ENCODE peak calls at places on chromosomes 2 and 18, in eight cellular contexts. P, A, C, J, D, I, N and W are unnamed samples. For H3K36me3, the result is how much of the 10 kb centered on the place peaks cover.

GRCh38 chr18:22872894-22873537 is 60.1 kb upstream of the RBBP8 start:
- DNase-seq in P (no peak), A (no peak), C (no peak), J (no peak), D (no peak), I (no peak), N (peak), W (no peak)

GRCh38 chr2:18410543-18410942 is 149.9 kb downstream of the RDH14 start:
- DNase-seq in P (no peak), A (no peak), C (no peak), J (no peak), D (no peak), I (no peak), N (no peak), W (no peak)

GRCh38 chr18:9069482-9070059 is 32.9 kb upstream of the NDUFV2 start:
- DNase-seq in P (no peak), A (no peak), C (no peak), J (no peak), D (no peak), I (no peak), N (no peak), W (no peak)

GRCh38 chr2:69742170-69742952 is 427 bp downstream of the ANXA4 start:
- DNase-seq in P (peak), A (no peak), C (no peak), J (peak), D (peak), I (no peak), N (no peak), W (no peak)

GRCh38 chr18:49304746-49305145 is 155.7 kb downstream of the DYM start:
- DNase-seq in P (no peak), A (no peak), C (no peak), J (no peak), D (no peak), I (no peak), N (no peak), W (no peak)

GRCh38 chr2:146665801-146666200 is 1179.0 kb upstream of the ACVR2A start:
- DNase-seq in P (no peak), A (no peak), C (no peak), J (no peak), D (no peak), I (no peak), N (no peak), W (no peak)

GRCh38 chr18:69778680-69779079 is 169.0 kb downstream of the CD226 start:
- DNase-seq in P (no peak), A (no peak), C (no peak), J (no peak), D (no peak), I (no peak), N (peak), W (no peak)

GRCh38 chr2:216633616-216634316 is 546 bp downstream of the IGFBP2 start:
- DNase-seq in P (peak), A (no peak), C (peak), J (no peak), D (peak), I (no peak), N (no peak), W (no peak)

GRCh38 chr2:176642074-176642473 is 372.8 kb downstream of the MTX2 start:
- DNase-seq in P (no peak), A (no peak), C (no peak), J (no peak), D (no peak), I (no peak), N (no peak), W (no peak)

GRCh38 chr2:16656784-16657391 is 8.7 kb downstream of the CYRIA start:
- DNase-seq in P (no peak), A (no peak), C (no peak), J (no peak), D (no peak), I (no peak), N (no peak), W (no peak)

GRCh38 chr2:120670371-120670770 is 65.3 kb upstream of the GLI2 start:
- DNase-seq in P (no peak), A (no peak), C (no peak), J (no peak), D (no peak), I (no peak), N (no peak), W (peak)

GRCh38 chr2:36482576-36483214 is 115.3 kb downstream of the FEZ2 start:
- DNase-seq in P (no peak), A (no peak), C (peak), J (no peak), D (no peak), I (no peak), N (peak), W (no peak)

GRCh38 chr2:96897491-96898134 is 27.7 kb upstream of the SEMA4C start:
- DNase-seq in P (no peak), A (no peak), C (no peak), J (no peak), D (no peak), I (peak), N (no peak), W (no peak)

GRCh38 chr2:121049921-121050585 is 234.9 kb downstream of the TFCP2L1 start:
- DNase-seq in P (no peak), A (no peak), C (no peak), J (no peak), D (no peak), I (no peak), N (no peak), W (no peak)

GRCh38 chr2:111705711-111706323 is 178.2 kb downstream of the ANAPC1 start:
- DNase-seq in P (peak), A (no peak), C (peak), J (no peak), D (no peak), I (no peak), N (peak), W (peak)

GRCh38 chr2:36356990-36357505 is 1.5 kb downstream of the CRIM1 start:
- DNase-seq in P (no peak), A (no peak), C (peak), J (peak), D (peak), I (no peak), N (peak), W (no peak)

GRCh38 chr2:205261631-205262030 is 420.7 kb upstream of the NRP2 start:
- DNase-seq in P (no peak), A (no peak), C (no peak), J (no peak), D (no peak), I (no peak), N (no peak), W (no peak)

GRCh38 chr2:48412409-48413259 is 117.3 kb upstream of the STON1 start:
- DNase-seq in P (no peak), A (no peak), C (no peak), J (no peak), D (no peak), I (no peak), N (no peak), W (no peak)

GRCh38 chr2:95313296-95314265 is 16.4 kb downstream of the KCNIP3 start:
- DNase-seq in P (no peak), A (no peak), C (no peak), J (no peak), D (no peak), I (no peak), N (no peak), W (no peak)

GRCh38 chr18:8778824-8779223 is 73.5 kb downstream of the MTCL1 start:
- DNase-seq in P (no peak), A (no peak), C (no peak), J (no peak), D (no peak), I (no peak), N (no peak), W (no peak)

GRCh38 chr18:11027862-11028261 is 121.5 kb downstream of the PIEZO2 start:
- DNase-seq in P (no peak), A (no peak), C (no peak), J (no peak), D (no peak), I (no peak), N (no peak), W (no peak)

GRCh38 chr2:128451636-128452411 is 133.2 kb upstream of the HS6ST1 start:
- DNase-seq in P (peak), A (no peak), C (no peak), J (peak), D (no peak), I (no peak), N (no peak), W (peak)

GRCh38 chr2:134739879-134740301 is 21.1 kb upstream of the TMEM163 start:
- DNase-seq in P (no peak), A (no peak), C (peak), J (no peak), D (no peak), I (no peak), N (no peak), W (no peak)

GRCh38 chr2:19674051-19675002 is 227.5 kb downstream of the TTC32 start:
- DNase-seq in P (no peak), A (no peak), C (no peak), J (no peak), D (no peak), I (no peak), N (no peak), W (no peak)

GRCh38 chr18:79397288-79397829 is 1.6 kb downstream of the NFATC1 start:
- DNase-seq in P (no peak), A (no peak), C (no peak), J (peak), D (no peak), I (no peak), N (no peak), W (no peak)

DNA sequence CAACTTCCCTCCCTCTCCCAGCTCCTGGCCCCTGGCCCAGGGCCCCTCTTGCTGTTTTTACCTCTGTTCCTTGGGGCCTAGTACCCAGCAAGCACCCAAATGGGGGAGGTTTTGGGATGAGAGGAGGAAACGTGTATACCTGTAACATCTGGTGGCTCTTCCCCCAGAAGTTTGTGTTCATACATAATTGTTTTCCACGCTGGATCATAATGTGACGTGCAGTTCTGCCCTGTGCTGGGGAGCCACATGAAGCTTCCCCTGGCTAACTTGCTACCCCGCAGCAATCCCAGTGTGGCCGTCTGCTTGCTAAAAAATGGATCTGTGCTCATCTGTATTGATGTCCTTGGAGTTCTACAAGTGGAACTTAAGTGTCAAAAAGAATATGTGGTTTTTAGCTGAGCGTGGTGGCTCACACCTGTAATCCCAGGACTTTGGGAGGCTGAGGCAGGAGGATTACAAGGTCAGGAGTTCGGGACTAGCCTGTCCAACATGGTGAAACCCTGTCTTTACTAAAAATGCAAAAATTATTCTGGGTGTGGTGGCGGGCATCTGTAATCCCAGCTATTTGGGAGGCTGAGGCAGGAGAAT is 36.5 kb downstream of the ANO7 start:
- DNase-seq in P (no peak), A (no peak), C (no peak), J (no peak), D (no peak), I (no peak), N (no peak), W (no peak)
- H3K36me3 ChIP-seq in P (under half), A (under half), C (under half), J (under half), D (under half), I (under half), N (under half), W (under half)

GRCh38 chr2:101119431-101119830 is 31.8 kb downstream of the TBC1D8 start:
- DNase-seq in P (no peak), A (no peak), C (no peak), J (no peak), D (no peak), I (no peak), N (no peak), W (no peak)
- TF ChIP-seq EP300 in P (no peak), A (no peak), C (no peak), J (no peak), D (no peak), I (no peak), N (no peak), W (no peak)

GRCh38 chr2:54050445-54050844 is 65.0 kb upstream of the ACYP2 start:
- DNase-seq in P (no peak), A (no peak), C (no peak), J (no peak), D (no peak), I (no peak), N (no peak), W (no peak)

GRCh38 chr2:54053830-54054229 is 61.6 kb upstream of the ACYP2 start:
- DNase-seq in P (no peak), A (no peak), C (no peak), J (no peak), D (no peak), I (no peak), N (no peak), W (no peak)

GRCh38 chr2:54054271-54054670 is 61.1 kb upstream of the ACYP2 start:
- DNase-seq in P (no peak), A (no peak), C (no peak), J (no peak), D (no peak), I (no peak), N (no peak), W (no peak)

GRCh38 chr2:54054774-54055173 is 60.6 kb upstream of the ACYP2 start:
- DNase-seq in P (no peak), A (no peak), C (no peak), J (no peak), D (no peak), I (no peak), N (no peak), W (no peak)

DNA sequence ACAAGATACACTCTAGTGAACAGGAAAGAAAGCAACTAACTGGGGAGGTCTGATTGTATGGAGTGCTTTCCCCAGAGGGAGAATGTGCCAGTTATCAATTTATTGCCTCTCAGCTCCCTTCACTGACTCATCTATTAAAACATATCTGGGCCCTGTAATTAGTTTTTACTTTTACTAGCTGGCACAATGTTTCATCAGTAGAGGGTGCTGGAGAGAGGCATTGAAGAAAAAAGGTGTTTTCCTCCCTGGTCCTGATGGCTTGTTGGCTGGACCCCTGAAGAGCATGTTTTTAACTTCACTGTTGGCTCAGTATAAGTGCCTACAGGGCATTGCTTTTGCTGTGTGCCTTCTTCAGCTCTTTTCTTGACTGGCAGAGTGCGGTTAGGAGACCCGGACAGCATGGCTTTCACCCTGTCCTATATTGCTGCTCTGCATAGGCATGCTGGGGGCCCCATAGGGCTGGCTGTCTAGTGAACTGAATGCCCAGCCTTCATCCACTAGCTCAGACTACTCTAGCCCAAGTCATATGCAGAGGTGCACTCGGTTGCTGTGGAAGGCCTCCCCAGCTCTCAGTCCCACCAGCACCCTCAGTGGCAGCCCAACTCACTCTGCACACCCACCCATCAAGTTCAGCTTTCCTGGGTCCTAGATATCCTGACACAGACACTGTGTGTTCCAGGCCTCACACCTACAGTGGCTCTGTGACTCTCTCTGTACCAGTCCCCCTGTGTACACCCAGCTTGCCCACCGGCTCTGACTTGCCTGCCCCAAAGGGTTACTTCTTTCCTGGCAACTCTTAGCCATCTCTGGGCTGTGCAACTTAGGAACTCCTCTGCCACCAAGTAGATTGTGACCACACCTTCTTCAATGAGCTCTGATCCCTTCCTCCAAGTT is 62.3 kb upstream of the ACYP2 start:
- DNase-seq in P (no peak), A (no peak), C (no peak), J (no peak), D (no peak), I (no peak), N (no peak), W (no peak)
- TF ChIP-seq CTCF in P (no peak), A (no peak), C (no peak), J (no peak), D (no peak), I (peak), N (peak), W (no peak)

GRCh38 chr2:26189751-26190150 is 16.9 kb downstream of the GAREM2 start:
- DNase-seq in P (no peak), A (no peak), C (no peak), J (no peak), D (no peak), I (no peak), N (no peak), W (no peak)
- H3K36me3 ChIP-seq in P (under half), A (under half), C (under half), J (under half), D (under half), I (half or more), N (under half), W (under half)

DNA sequence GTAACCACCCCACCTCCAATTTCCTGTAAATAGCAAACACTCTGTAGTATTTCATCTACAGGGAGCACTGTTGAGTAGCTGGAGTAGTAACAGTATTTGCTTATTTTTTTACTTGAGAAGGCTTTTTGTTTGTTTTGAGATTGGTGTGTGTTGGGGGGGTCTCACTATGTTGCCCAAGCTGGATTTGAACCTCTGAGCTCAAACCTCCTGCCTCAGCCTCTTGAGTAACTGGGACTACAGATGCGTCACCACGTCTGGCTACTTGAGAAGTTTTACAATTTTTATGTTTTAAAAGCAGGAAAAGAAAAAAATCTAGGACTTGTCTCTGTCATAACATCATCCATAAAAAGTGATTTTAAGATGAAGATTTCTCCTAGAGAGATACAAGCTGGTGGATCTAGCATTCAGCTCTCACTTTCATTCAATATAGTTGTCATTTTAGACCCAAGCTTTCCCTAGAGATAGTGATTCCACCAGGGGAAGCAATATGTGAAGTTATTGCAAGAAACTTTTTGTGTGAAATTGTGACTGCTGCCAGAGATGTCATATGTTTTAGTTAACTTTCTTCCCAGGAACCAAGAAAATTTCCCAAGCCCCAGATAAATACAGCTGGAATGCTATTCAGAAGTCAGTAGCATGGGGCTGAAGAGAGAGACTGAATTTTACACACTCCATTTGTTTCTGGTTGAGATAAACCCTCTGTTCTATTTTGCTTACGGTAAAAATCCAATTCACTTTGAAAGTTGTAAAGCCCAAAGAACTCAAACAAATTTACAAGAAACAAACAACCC is 60.2 kb upstream of the MAP4K3 start:
- DNase-seq in P (no peak), A (no peak), C (no peak), J (peak), D (no peak), I (no peak), N (no peak), W (no peak)
- TF ChIP-seq EP300 in P (no peak), A (no peak), C (no peak), J (no peak), D (no peak), I (no peak), N (no peak), W (no peak)

GRCh38 chr2:177675256-177676220 is 283.0 kb downstream of the AGPS start:
- DNase-seq in P (no peak), A (no peak), C (no peak), J (no peak), D (no peak), I (no peak), N (no peak), W (no peak)
- TF ChIP-seq CTCF in P (no peak), A (no peak), C (no peak), J (no peak), D (no peak), I (no peak), N (no peak), W (no peak)

DNA sequence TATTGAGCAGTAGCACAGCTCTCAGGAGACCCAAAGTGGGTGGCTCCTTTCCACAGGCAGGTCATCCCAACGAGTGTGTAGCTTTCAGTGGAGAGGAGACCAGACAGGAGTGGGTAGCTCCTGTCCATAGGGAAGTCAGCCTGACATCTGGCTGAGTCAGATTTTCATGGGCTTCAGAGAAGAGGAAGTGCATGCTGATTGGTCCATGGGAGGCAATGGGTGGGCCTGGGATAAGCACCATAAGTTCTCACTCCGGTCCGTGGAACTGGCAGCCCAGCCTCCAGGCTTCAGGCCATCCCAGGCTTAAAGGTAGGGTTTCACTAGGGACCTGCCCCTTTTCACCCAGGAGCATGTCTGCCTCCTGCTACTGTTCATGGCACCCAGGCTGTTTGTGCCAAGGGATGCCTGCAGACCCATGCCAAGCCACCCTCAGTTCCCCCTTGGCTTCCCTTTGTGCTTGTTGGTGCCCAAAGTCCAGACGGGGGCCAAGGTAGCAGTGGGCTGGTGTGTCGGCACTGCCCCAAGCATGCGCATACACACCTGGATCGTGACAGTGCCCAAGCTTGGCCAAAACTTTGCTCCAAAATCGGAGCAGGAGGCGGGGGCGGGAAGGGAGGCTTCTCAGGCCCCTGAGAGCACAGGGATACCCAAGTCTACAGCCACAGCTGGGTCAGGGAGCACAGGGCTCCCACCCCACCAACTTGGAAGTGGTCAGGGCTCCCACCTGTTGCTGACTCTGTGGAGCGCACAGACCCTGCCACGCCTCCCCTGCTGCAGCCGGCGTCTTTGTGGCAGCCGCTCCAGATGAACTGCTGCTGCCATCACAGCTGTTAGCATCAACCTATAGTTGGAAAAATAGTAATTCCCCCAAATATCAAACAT is 26.4 kb downstream of the MARCHF7 start:
- DNase-seq in P (no peak), A (no peak), C (no peak), J (no peak), D (no peak), I (peak), N (no peak), W (no peak)
- H3K36me3 ChIP-seq in P (under half), A (under half), C (under half), J (under half), D (half or more), I (half or more), N (under half), W (half or more)

DNA sequence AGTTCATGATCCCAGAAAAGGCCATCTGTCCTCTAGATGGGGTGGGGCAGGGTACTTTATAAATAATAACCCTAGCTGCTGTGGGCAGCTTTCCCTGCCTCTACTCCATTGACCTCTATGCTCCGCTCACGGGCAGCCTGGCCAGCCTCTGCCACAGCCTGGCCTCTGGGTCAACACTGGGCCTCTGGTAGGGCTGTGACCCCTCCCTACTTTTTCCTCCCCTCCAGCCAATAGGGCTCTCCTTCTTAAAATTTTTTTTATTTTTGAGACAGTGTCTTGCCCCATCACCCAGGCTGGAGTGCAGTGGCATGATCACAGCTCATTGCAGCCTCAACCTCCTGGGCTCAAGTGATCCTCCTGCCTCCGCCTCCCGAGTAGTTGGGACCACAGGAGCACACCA is 4.1 kb upstream of the GAREM2 start:
- DNase-seq in P (no peak), A (no peak), C (no peak), J (no peak), D (no peak), I (no peak), N (no peak), W (no peak)
- TF ChIP-seq EP300 in P (no peak), A (no peak), C (no peak), J (no peak), D (no peak), I (no peak), N (no peak), W (no peak)